ENCODE peak calls at places on chromosomes 7 and 10, in four cellular contexts. R is HCT116, H is uterus, J is fibroblast of lung. D is an unnamed sample.

GRCh38 chr7:87413029-87413428 is 62.5 kb downstream of the ABCB4 start:
- DNase-seq in R (no peak), H (no peak), J (peak), D (peak)

GRCh38 chr7:155950898-155951553 is 138.8 kb upstream of the SHH start:
- DNase-seq in R (no peak), H (no peak), J (no peak), D (no peak)

GRCh38 chr7:45595809-45596664 is 21.9 kb downstream of the ADCY1 start:
- DNase-seq in R (no peak), H (no peak), J (no peak), D (no peak)

GRCh38 chr7:90957883-90958282 is 306.4 kb upstream of the FZD1 start:
- DNase-seq in R (no peak), H (no peak), J (peak), D (peak)

GRCh38 chr10:115093776-115094361 is 704 bp downstream of the ATRNL1 start:
- DNase-seq in R (no peak), H (no peak), J (peak), D (no peak)

GRCh38 chr7:141460781-141461715 is 90.2 kb upstream of the AGK start:
- DNase-seq in R (no peak), H (peak), J (peak), D (peak)

GRCh38 chr10:29067161-29067560 is 221.7 kb upstream of the LYZL1 start:
- DNase-seq in R (no peak), H (no peak), J (no peak), D (no peak)

GRCh38 chr7:103065666-103066065 is 8.9 kb downstream of the FBXL13 start:
- DNase-seq in R (peak), H (no peak), J (peak), D (peak)

GRCh38 chr7:1918063-1918645 is 248.1 kb downstream of the ELFN1 start:
- DNase-seq in R (no peak), H (no peak), J (no peak), D (no peak)

GRCh38 chr10:126734015-126734414 is 63.5 kb upstream of the C10orf90 start:
- DNase-seq in R (no peak), H (no peak), J (peak), D (peak)

GRCh38 chr7:128020161-128020560 is 11.1 kb downstream of the LRRC4 start:
- DNase-seq in R (peak), H (no peak), J (no peak), D (no peak)

GRCh38 chr10:24951201-24952145 is 933 bp downstream of the PRTFDC1 start:
- DNase-seq in R (no peak), H (peak), J (peak), D (peak)

GRCh38 chr10:126842836-126843235 is 62.4 kb upstream of the DOCK1 start:
- DNase-seq in R (no peak), H (no peak), J (no peak), D (no peak)

GRCh38 chr7:108266489-108266888 is 136.3 kb upstream of the LAMB4 start:
- DNase-seq in R (no peak), H (no peak), J (no peak), D (no peak)

GRCh38 chr7:66099232-66099550 is 15.5 kb upstream of the CRCP start:
- DNase-seq in R (no peak), H (no peak), J (peak), D (peak)

GRCh38 chr7:73908123-73908611 is 47.2 kb downstream of the TMEM270 start:
- DNase-seq in R (no peak), H (no peak), J (no peak), D (no peak)

GRCh38 chr10:73131295-73131694 is 21.0 kb downstream of the NUDT13 start:
- DNase-seq in R (no peak), H (no peak), J (no peak), D (peak)

GRCh38 chr7:139396323-139396951 is 36.7 kb downstream of the LUC7L2 start:
- DNase-seq in R (no peak), H (no peak), J (no peak), D (peak)

GRCh38 chr7:152120776-152121175 is 95.3 kb downstream of the GALNT11 start:
- DNase-seq in R (no peak), H (no peak), J (no peak), D (no peak)

GRCh38 chr10:45118929-45119328 is 118.2 kb downstream of the ZNF22 start:
- DNase-seq in R (no peak), H (no peak), J (no peak), D (no peak)

GRCh38 chr10:19049577-19049976 is 976 bp downstream of the MALRD1 start:
- DNase-seq in R (no peak), H (no peak), J (no peak), D (no peak)

GRCh38 chr7:86823769-86824168 is 180.1 kb downstream of the GRM3 start:
- DNase-seq in R (no peak), H (no peak), J (no peak), D (no peak)

GRCh38 chr7:157830331-157830730 is 493.5 kb downstream of the DNAJB6 start:
- DNase-seq in R (no peak), H (no peak), J (no peak), D (no peak)

GRCh38 chr7:151847681-151848081 is 29.2 kb downstream of the PRKAG2 start:
- DNase-seq in R (no peak), H (no peak), J (no peak), D (no peak)

GRCh38 chr7:17709599-17709998 is 230.7 kb downstream of the SNX13 start:
- DNase-seq in R (no peak), H (no peak), J (no peak), D (no peak)

GRCh38 chr7:39979406-39980073 is 29.5 kb downstream of the CDK13 start:
- DNase-seq in R (no peak), H (no peak), J (no peak), D (no peak)

GRCh38 chr7:158017226-158018060 is 570.2 kb downstream of the PTPRN2 start:
- DNase-seq in R (no peak), H (no peak), J (no peak), D (no peak)

GRCh38 chr10:21145751-21146445 is 248.8 kb upstream of the NEBL start:
- DNase-seq in R (no peak), H (no peak), J (no peak), D (no peak)

GRCh38 chr10:112915590-112916572 is 34.2 kb upstream of the TCF7L2 start:
- DNase-seq in R (peak), H (no peak), J (peak), D (peak)

GRCh38 chr10:80612261-80612660 is 74.6 kb downstream of the SH2D4B start:
- DNase-seq in R (no peak), H (no peak), J (no peak), D (no peak)

GRCh38 chr7:158587425-158588084 is at the start of gene PTPRN2:
- DNase-seq in R (no peak), H (peak), J (peak), D (peak)

GRCh38 chr7:85928500-85928899 is 715.2 kb upstream of the GRM3 start:
- DNase-seq in R (no peak), H (no peak), J (no peak), D (no peak)

GRCh38 chr7:108848486-108848885 is 278.8 kb downstream of the DNAJB9 start:
- DNase-seq in R (no peak), H (no peak), J (no peak), D (no peak)

GRCh38 chr10:61187601-61188000 is 243.6 kb upstream of the RHOBTB1 start:
- DNase-seq in R (no peak), H (no peak), J (no peak), D (no peak)

GRCh38 chr10:125411724-125412123 is 251.4 kb upstream of the CTBP2 start:
- DNase-seq in R (peak), H (no peak), J (peak), D (peak)

GRCh38 chr10:60189861-60190475 is 199.7 kb downstream of the ANK3 start:
- DNase-seq in R (no peak), H (no peak), J (no peak), D (no peak)

GRCh38 chr10:35372329-35372728 is 36.0 kb downstream of the CCNY start:
- DNase-seq in R (no peak), H (peak), J (no peak), D (peak)

GRCh38 chr10:62811159-62811875 is 4.8 kb downstream of the EGR2 start:
- DNase-seq in R (no peak), H (no peak), J (no peak), D (no peak)

GRCh38 chr10:115963848-115964247 is 309.2 kb downstream of the GFRA1 start:
- DNase-seq in R (no peak), H (no peak), J (no peak), D (no peak)

DNA sequence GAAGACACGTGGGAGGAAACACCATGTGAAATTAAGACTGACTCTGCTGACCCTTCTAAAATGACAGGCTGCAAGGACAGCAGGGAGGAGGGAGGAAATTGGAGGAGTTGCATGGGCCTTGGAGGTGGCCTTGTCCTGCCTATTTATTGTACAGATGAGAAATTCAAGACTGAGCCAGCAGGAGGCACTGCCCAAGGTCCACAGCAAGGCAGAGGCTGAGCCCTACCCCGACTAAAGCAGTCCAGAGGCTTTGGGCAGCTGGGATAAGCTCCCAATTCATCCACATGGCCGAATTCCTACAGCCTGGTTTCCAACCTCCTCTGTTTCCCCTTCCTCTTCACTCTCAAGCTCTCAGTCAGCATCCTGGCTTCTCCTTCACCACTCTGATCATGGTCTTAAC is 215.9 kb upstream of the ZMIZ1 start:
- DNase-seq in R (peak), H (no peak), J (peak), D (peak)
- TF ChIP-seq CTCF in R (peak), H (no peak), J (peak), D (peak)

DNA sequence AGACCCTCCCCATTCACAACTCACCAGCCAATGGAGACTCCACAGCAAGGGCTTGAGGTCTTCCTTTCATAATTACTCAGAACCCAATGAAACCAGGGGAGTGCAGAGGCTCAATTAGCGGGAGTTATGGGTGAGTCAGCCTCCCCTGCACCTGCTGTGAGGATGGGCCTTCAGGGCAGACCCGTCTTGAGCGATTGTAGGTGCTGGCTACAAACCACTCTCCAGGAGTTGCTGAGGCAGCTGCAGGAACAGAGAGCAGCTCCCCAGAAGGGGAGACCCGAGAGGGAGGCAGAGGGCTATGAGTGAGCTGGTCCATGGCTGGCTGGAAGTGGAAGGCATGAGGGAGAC is 58.5 kb upstream of the SORCS3 start:
- DNase-seq in R (no peak), H (no peak), J (no peak), D (no peak)
- H3K4me3 ChIP-seq in R (no peak), H (no peak), J (no peak), D (no peak)

GRCh38 chr10:5343561-5343960 is 21.2 kb upstream of the UCN3 start:
- DNase-seq in R (no peak), H (no peak), J (peak), D (no peak)
- TF ChIP-seq CTCF in R (peak), H (no peak), J (no peak), D (no peak)

DNA sequence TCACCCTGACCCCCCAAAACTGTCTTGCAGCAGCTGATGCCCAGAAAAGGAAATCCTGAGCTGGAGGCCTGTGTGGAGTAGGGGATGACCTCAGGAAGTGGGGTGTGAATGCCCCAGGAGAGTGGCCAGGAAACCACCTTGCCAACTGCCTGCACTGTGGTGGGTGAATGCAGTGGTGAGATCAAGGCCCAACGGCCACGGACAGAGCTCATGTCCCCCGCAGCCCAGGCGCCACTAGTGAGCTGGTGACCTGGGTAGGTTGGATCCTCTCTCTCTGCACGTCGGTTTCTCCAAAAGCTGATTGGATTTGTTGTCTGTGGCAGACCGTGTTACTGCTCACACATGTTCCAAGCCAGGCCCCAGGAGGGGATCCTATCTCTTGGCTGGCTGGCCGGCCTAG is 448.9 kb downstream of the TCERG1L start:
- DNase-seq in R (no peak), H (no peak), J (no peak), D (no peak)
- H3K4me3 ChIP-seq in R (no peak), H (no peak), J (no peak), D (no peak)

GRCh38 chr7:79307376-79307775 is 146.1 kb downstream of the MAGI2 start:
- DNase-seq in R (no peak), H (no peak), J (no peak), D (no peak)

GRCh38 chr7:79312022-79312421 is 141.4 kb downstream of the MAGI2 start:
- DNase-seq in R (no peak), H (no peak), J (no peak), D (no peak)

GRCh38 chr7:79302281-79302680 is 151.2 kb downstream of the MAGI2 start:
- DNase-seq in R (no peak), H (no peak), J (no peak), D (no peak)

GRCh38 chr7:79304711-79305110 is 148.8 kb downstream of the MAGI2 start:
- DNase-seq in R (no peak), H (no peak), J (no peak), D (no peak)

DNA sequence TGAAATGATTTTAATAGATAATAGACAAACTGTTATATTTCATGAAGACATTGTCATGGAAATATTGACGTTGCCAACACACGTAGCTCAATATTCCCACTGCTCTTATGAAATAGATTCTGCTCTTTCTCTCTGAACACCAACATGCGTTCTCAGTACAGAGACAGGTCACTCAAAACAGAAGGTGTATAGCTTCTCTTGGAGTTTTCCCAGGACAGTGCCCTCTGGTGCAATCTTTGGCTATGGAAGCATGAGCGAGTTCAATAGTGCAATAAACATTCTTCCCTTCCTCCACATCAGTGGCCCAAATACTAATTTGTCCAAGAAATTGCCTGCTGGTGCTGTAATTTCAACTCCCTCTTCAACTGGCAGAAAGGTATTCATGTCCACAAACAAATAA is 145.3 kb downstream of the MAGI2 start:
- DNase-seq in R (peak), H (no peak), J (peak), D (peak)
- TF ChIP-seq CTCF in R (peak), H (no peak), J (peak), D (peak)

D was measured in fibroblast of mammary gland.